ENCODE peak calls at places on chromosomes 5 and 9, in nine cellular contexts. O, P, W, F, D, Y, B, N and V are unnamed samples.

GRCh38 chr5:60843693-60844428 is at the start of gene ELOVL7:
- DNase-seq in O (no peak), P (peak), W (peak), F (no peak), D (peak), Y (peak), B (no peak), N (peak), V (peak)

GRCh38 chr9:120893585-120893857 is 16.5 kb upstream of the PHF19 start:
- DNase-seq in O (no peak), P (no peak), W (no peak), F (no peak), D (no peak), Y (no peak), B (no peak), N (no peak), V (no peak)

GRCh38 chr5:113176196-113176595 is 199.6 kb downstream of the DCP2 start:
- DNase-seq in O (no peak), P (no peak), W (no peak), F (no peak), D (no peak), Y (no peak), B (no peak), N (no peak), V (no peak)

GRCh38 chr5:80479713-80480112 is 8.2 kb upstream of the FAM151B start:
- DNase-seq in O (no peak), P (no peak), W (no peak), F (no peak), D (peak), Y (no peak), B (no peak), N (no peak), V (no peak)

GRCh38 chr5:83148370-83148769 is 71.0 kb downstream of the XRCC4 start:
- DNase-seq in O (no peak), P (no peak), W (no peak), F (no peak), D (no peak), Y (no peak), B (no peak), N (no peak), V (no peak)

GRCh38 chr9:136075881-136076678 is 19.0 kb downstream of the NACC2 start:
- DNase-seq in O (no peak), P (no peak), W (no peak), F (no peak), D (no peak), Y (no peak), B (no peak), N (no peak), V (peak)

GRCh38 chr5:134642931-134643530 is 5.6 kb upstream of the SEC24A start:
- DNase-seq in O (no peak), P (no peak), W (no peak), F (no peak), D (no peak), Y (no peak), B (no peak), N (no peak), V (no peak)

GRCh38 chr9:92341578-92341977 is 15.8 kb downstream of the CENPP start:
- DNase-seq in O (no peak), P (no peak), W (no peak), F (no peak), D (no peak), Y (no peak), B (no peak), N (no peak), V (no peak)